ENCODE peak calls at places on chromosome 21, in six cellular contexts. M, S, R, P, Q and K are unnamed samples.

GRCh38 chr21:21232320-21232719 is 234.1 kb downstream of the NCAM2 start:
- DNase-seq in M (peak), S (peak), R (no peak), P (no peak), Q (peak), K (peak)

GRCh38 chr21:19034041-19034440 is 630.5 kb upstream of the TMPRSS15 start:
- DNase-seq in M (no peak), S (no peak), R (no peak), P (no peak), Q (no peak), K (no peak)

GRCh38 chr21:16193758-16194606 is 464.2 kb downstream of the USP25 start:
- DNase-seq in M (peak), S (peak), R (peak), P (peak), Q (peak), K (peak)

GRCh38 chr21:36027352-36027751 is 33.0 kb downstream of the SETD4 start:
- DNase-seq in M (peak), S (peak), R (no peak), P (no peak), Q (no peak), K (no peak)

GRCh38 chr21:38796426-38796825 is 9.3 kb upstream of the ETS2 start:
- DNase-seq in M (peak), S (peak), R (no peak), P (no peak), Q (no peak), K (no peak)

GRCh38 chr21:23160914-23161313 is 2162.7 kb downstream of the NCAM2 start:
- DNase-seq in M (no peak), S (no peak), R (no peak), P (no peak), Q (no peak), K (no peak)

GRCh38 chr21:45363921-45364463 is 41.0 kb upstream of the COL18A1 start:
- DNase-seq in M (peak), S (peak), R (no peak), P (no peak), Q (no peak), K (peak)

GRCh38 chr21:45998871-45999580 is 17.5 kb downstream of the COL6A1 start:
- DNase-seq in M (no peak), S (no peak), R (peak), P (no peak), Q (no peak), K (no peak)

GRCh38 chr21:25670726-25671125 is 31.7 kb downstream of the JAM2 start:
- DNase-seq in M (no peak), S (peak), R (no peak), P (no peak), Q (no peak), K (no peak)

GRCh38 chr21:15928196-15928595 is 198.4 kb downstream of the USP25 start:
- DNase-seq in M (no peak), S (no peak), R (no peak), P (no peak), Q (no peak), K (no peak)

GRCh38 chr21:9735421-9735961 is 785.9 kb upstream of the TPTE start:
- DNase-seq in M (no peak), S (no peak), R (no peak), P (no peak), Q (no peak), K (no peak)

GRCh38 chr21:21000576-21001175 is 2.5 kb downstream of the NCAM2 start:
- DNase-seq in M (no peak), S (no peak), R (no peak), P (no peak), Q (no peak), K (no peak)

GRCh38 chr21:33895356-33895755 is 20.2 kb downstream of the ATP5PO start:
- DNase-seq in M (no peak), S (no peak), R (no peak), P (no peak), Q (no peak), K (no peak)

GRCh38 chr21:33894736-33895288 is 20.8 kb downstream of the ATP5PO start:
- DNase-seq in M (peak), S (peak), R (peak), P (peak), Q (peak), K (peak)

GRCh38 chr21:33896691-33897090 is 18.9 kb downstream of the ATP5PO start:
- DNase-seq in M (no peak), S (no peak), R (no peak), P (no peak), Q (no peak), K (no peak)

GRCh38 chr21:33892853-33893252 is 22.8 kb downstream of the ATP5PO start:
- DNase-seq in M (no peak), S (no peak), R (peak), P (peak), Q (no peak), K (no peak)

GRCh38 chr21:33893917-33894316 is 21.7 kb downstream of the ATP5PO start:
- DNase-seq in M (no peak), S (no peak), R (no peak), P (no peak), Q (no peak), K (no peak)
- H2AFZ ChIP-seq in M (no peak), S (no peak), R (no peak), P (no peak), Q (peak), K (no peak)

GRCh38 chr21:17823846-17824245 is 4.7 kb upstream of the C21orf91 start:
- DNase-seq in M (no peak), S (no peak), R (no peak), P (no peak), Q (no peak), K (no peak)

GRCh38 chr21:17828223-17828622 is 9.1 kb upstream of the C21orf91 start:
- DNase-seq in M (peak), S (peak), R (no peak), P (no peak), Q (no peak), K (peak)

GRCh38 chr21:17834639-17835354 is 15.6 kb upstream of the C21orf91 start:
- DNase-seq in M (no peak), S (no peak), R (no peak), P (no peak), Q (no peak), K (no peak)

DNA sequence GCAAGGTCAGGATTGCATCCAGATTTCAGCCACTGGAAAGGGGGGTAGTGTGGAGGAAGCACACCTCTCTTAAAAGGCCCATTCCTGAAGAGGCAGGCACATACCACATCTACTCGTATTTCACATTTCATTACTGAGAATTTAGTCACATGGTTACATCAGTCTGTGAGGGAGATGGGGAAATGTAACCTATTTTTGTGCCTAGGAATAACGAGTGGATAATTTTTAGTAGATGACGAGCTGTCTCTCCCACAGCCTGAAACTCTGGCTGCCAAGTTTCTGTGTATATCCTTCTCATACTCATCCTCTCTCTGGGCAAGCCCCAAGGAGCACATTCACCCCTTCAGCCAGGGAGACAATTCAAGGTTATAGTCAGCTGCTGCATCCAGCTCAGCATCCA is 10.3 kb upstream of the C21orf91 start:
- DNase-seq in M (no peak), S (peak), R (no peak), P (no peak), Q (no peak), K (peak)
- H3K4ac ChIP-seq in M (no peak), S (peak), R (no peak), P (no peak), Q (no peak), K (no peak)

GRCh38 chr21:42081138-42081537 is 10.0 kb downstream of the UMODL1 start:
- DNase-seq in M (peak), S (no peak), R (no peak), P (no peak), Q (no peak), K (peak)

GRCh38 chr21:42081931-42082381 is 10.8 kb downstream of the UMODL1 start:
- DNase-seq in M (no peak), S (no peak), R (no peak), P (no peak), Q (no peak), K (no peak)

GRCh38 chr21:42080788-42081083 is 9.6 kb downstream of the UMODL1 start:
- DNase-seq in M (peak), S (peak), R (no peak), P (no peak), Q (no peak), K (peak)

GRCh38 chr21:42079939-42080787 is 9.0 kb downstream of the UMODL1 start:
- DNase-seq in M (peak), S (peak), R (no peak), P (no peak), Q (no peak), K (peak)

DNA sequence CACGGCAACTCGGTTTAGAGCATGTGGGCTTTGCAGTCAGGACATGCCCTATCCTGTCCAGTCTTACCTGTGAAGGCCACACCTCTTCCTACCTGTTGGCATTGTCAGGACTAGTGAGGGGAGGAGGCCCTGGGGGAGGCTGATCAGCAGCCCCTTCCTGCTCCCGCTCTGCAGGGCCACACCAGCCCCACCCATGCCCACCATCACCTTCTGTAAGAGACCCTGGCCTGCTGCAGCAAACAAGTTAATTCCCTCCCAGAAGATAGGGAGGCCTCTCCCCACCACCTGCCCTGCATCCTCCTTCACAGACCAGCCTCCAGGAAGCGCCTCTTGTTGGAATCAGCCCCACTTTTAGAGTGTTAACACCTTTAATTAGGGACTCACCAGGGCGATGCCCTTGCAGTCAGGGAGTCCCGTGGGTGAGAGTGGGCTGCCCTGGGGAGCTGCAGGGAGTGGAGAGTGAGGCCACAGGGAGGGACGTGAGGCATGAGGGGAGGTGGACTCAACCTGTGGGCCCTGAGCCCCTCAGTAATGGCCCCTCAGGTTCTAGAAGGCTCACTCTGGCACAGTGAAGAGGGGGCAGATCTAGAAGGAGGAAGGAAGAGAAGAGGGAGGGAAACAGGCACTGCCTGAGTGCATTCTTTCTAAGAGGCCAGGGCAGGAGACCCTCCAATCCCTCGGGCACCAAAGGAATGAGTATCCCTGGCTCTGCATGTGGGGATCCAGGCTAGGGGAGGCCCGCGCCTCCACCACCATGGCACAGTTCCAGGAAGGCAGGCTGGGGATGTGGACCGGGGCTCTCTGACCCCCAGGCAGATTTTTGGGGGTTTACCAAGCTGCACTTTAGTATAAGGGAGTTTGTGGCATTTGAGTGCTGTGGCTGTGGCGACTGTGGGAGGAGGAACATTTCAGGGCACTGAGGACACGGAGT is 8.2 kb downstream of the UMODL1 start:
- DNase-seq in M (no peak), S (no peak), R (no peak), P (no peak), Q (no peak), K (no peak)
- H2AK5ac ChIP-seq in M (peak), S (peak), R (no peak), P (no peak), Q (peak), K (no peak)

GRCh38 chr21:43953028-43953427 is 59.1 kb upstream of the TRAPPC10 start:
- DNase-seq in M (no peak), S (no peak), R (no peak), P (no peak), Q (no peak), K (no peak)
- H2AFZ ChIP-seq in M (no peak), S (no peak), R (no peak), P (no peak), Q (no peak), K (no peak)

GRCh38 chr21:28150021-28150420 is 842.7 kb downstream of the LTN1 start:
- DNase-seq in M (no peak), S (no peak), R (no peak), P (no peak), Q (no peak), K (no peak)

GRCh38 chr21:28150778-28151177 is 841.9 kb downstream of the LTN1 start:
- DNase-seq in M (peak), S (peak), R (no peak), P (no peak), Q (no peak), K (peak)

GRCh38 chr21:28152729-28153128 is 839.9 kb downstream of the LTN1 start:
- DNase-seq in M (peak), S (peak), R (no peak), P (no peak), Q (no peak), K (no peak)

GRCh38 chr21:28156590-28156989 is 836.1 kb downstream of the LTN1 start:
- DNase-seq in M (no peak), S (no peak), R (no peak), P (no peak), Q (no peak), K (no peak)

GRCh38 chr21:28154121-28154520 is 838.6 kb downstream of the LTN1 start:
- DNase-seq in M (no peak), S (peak), R (no peak), P (no peak), Q (no peak), K (no peak)
- H3K4ac ChIP-seq in M (no peak), S (peak), R (no peak), P (no peak), Q (no peak), K (no peak)

DNA sequence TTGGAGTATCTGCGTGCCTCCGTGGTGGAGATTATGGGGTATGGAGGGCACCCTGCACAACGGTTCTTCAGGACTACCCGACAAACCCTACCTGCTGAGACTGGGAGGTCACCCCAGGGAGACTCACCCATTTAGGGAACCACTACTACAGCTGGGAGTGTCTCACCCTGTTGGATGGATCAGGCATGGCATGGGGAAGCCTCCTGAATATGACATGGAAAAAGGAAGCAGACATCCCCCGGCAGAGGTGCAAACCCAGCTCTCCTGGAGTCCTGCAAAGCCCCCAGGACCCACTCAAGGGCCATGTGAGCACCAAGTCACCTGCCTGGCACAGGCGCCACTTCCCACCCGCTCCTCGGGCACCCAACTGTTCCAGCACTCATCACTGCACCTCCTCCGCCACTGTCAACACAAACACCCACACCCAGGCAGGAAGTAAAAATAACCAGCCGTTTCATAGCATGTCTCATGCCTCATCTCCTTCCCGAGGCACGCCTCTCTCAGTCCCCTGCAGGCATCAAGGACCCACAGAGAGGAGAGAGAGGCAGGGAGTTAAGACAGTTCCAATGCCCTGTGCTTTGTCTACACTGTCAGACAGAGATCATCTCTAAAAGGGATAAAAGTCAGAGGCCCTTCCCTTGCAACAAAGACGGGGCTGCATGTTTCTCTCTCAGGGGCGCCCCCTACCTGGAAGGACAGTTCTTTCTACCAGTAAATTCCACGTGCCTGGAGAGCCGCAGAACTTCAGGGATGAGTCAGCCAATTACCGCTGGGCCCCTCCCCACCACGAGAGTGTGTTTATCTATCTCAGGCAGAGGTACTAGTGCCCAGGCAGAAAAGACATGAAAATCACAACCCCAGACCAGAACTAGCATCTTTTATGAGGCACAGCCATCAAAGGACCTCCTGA is 150.1 kb upstream of the SOD1 start:
- DNase-seq in M (peak), S (no peak), R (peak), P (no peak), Q (no peak), K (peak)
- H2AK5ac ChIP-seq in M (peak), S (no peak), R (no peak), P (peak), Q (no peak), K (no peak)

DNA sequence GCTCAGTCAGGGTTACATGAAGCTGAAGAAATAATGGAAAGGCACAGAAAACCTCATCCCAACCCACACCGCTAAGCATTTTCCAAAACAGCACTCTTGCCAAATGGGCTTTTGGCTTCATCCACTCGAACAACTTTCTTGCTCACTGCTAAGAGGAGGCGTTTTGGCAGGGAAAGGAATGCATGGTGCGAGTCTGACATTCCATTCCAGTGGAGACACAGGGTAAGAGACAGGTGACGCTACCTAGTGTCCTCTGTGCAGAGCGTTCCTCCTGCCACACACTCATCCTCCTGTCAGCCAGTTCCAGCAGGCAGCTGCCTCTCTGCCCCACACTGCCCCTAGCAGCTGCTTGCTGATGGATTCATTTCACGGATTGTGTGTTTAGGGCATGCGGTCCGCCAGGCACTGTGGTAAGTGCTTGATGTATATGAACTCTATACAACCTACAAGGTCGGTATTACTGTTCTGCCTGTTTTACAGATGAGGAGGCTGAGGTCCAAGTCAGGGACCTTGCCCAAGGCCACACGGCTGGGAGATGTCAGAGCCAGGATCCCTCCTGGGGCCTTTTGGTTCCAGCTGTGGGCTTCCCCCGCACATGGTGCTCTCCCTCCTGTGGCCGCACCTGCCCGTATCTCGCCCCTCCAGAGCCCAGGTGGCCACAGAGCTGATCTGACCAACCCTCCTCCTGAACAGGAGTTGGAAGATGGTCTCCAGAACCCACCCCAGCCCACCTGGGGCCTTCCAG is 25.7 kb upstream of the BACE2 start:
- DNase-seq in M (no peak), S (peak), R (peak), P (no peak), Q (no peak), K (peak)
- H2AFZ ChIP-seq in M (peak), S (no peak), R (no peak), P (no peak), Q (no peak), K (no peak)

DNA sequence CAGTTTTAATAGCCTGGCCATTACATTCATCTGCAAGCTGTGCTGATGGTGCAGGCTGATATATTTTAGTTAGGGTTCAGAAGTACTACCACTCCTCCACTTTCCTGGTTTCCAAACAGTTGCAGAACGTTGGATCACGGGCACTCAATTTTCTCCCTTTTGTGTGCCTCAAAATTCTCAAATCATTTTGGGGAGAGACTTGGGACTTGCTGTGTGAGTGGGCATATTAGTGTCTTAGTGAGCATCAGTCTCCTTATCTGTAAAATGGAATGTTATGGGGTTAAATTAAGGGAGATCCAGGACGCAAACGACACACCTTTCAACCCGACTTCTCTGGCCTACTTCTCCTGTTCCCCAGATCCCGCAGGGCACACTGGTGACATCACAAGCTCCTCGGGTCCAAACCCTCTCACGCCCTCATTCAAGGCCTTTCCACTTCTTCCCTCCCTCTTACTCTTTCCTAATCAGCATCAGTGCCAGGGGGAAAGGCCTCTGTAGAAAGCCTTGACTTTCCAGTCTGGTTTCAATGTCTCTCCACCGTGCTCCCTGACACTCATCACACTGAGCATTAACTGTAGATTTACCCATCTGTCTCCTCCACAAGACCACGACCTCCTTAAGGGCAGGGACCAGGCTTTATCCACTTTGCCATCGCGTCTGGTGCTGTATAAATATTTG is 1.2 kb downstream of the PIGP start:
- DNase-seq in M (peak), S (peak), R (no peak), P (no peak), Q (no peak), K (peak)
- H3K4ac ChIP-seq in M (peak), S (peak), R (no peak), P (no peak), Q (no peak), K (peak)

GRCh38 chr21:26736449-26736848 is 108.8 kb downstream of the ADAMTS1 start:
- DNase-seq in M (peak), S (no peak), R (no peak), P (no peak), Q (no peak), K (no peak)
- H2AK5ac ChIP-seq in M (no peak), S (no peak), R (no peak), P (no peak), Q (no peak), K (no peak)